ENCODE peak calls at places on chromosome 16, in seven cellular contexts. D, C, Q, B, T, U and R are unnamed samples.

GRCh38 chr16:50001144-50001543 is 23.9 kb upstream of the CNEP1R1 start:
- DNase-seq in D (no peak), C (no peak), Q (no peak), B (no peak), T (no peak), U (no peak), R (no peak)

GRCh38 chr16:19882186-19882585 is 2.5 kb downstream of the GPRC5B start:
- DNase-seq in D (no peak), C (no peak), Q (no peak), B (no peak), T (no peak), U (no peak), R (no peak)

GRCh38 chr16:86844691-86845090 is 266.3 kb downstream of the FOXL1 start:
- DNase-seq in D (no peak), C (peak; percentile 27), Q (peak; percentile 51), B (no peak), T (no peak), U (no peak), R (no peak)

GRCh38 chr16:72255785-72256184 is 83.8 kb upstream of the PMFBP1 start:
- DNase-seq in D (no peak), C (no peak), Q (no peak), B (no peak), T (no peak), U (no peak), R (no peak)

GRCh38 chr16:85492617-85492957 is 120.5 kb upstream of the GSE1 start:
- DNase-seq in D (no peak), C (no peak), Q (no peak), B (no peak), T (no peak), U (no peak), R (no peak)

GRCh38 chr16:51408357-51408756 is 257.3 kb upstream of the SALL1 start:
- DNase-seq in D (no peak), C (no peak), Q (no peak), B (no peak), T (no peak), U (no peak), R (no peak)

GRCh38 chr16:9404811-9405210 is 313.4 kb downstream of the HAPSTR1 start:
- DNase-seq in D (no peak), C (no peak), Q (no peak), B (no peak), T (no peak), U (no peak), R (no peak)

GRCh38 chr16:54928421-54929089 is 2.1 kb upstream of the IRX5 start:
- DNase-seq in D (peak; percentile 66), C (peak; percentile 77), Q (peak; percentile 89), B (peak; percentile 84), T (peak; percentile 61), U (peak; percentile 80), R (peak; percentile 62)

GRCh38 chr16:16004314-16004749 is 54.9 kb downstream of the ABCC1 start:
- DNase-seq in D (no peak), C (no peak), Q (no peak), B (no peak), T (no peak), U (no peak), R (no peak)

GRCh38 chr16:68289621-68290329 is 21.0 kb downstream of the SLC7A6OS start:
- DNase-seq in D (no peak), C (no peak), Q (peak; percentile 88), B (no peak), T (no peak), U (no peak), R (no peak)

GRCh38 chr16:65118866-65119265 is 3.0 kb downstream of the CDH11 start:
- DNase-seq in D (no peak), C (no peak), Q (no peak), B (no peak), T (no peak), U (no peak), R (no peak)

GRCh38 chr16:24701521-24701951 is 27.9 kb upstream of the TNRC6A start:
- DNase-seq in D (no peak), C (no peak), Q (no peak), B (no peak), T (peak; percentile 49), U (no peak), R (no peak)

GRCh38 chr16:14405611-14406537 is 224.2 kb downstream of the PARN start:
- DNase-seq in D (peak; percentile 64), C (peak; percentile 33), Q (no peak), B (peak; percentile 66), T (peak; percentile 78), U (peak; percentile 19), R (peak; percentile 66)

GRCh38 chr16:4682616-4683254 is 10.6 kb upstream of the NUDT16L1 start:
- DNase-seq in D (peak; percentile 58), C (peak; percentile 79), Q (peak; percentile 87), B (peak; percentile 77), T (peak; percentile 81), U (peak; percentile 18), R (no peak)

GRCh38 chr16:17448640-17449638 is 21.8 kb downstream of the XYLT1 start:
- DNase-seq in D (peak; percentile 69), C (no peak), Q (peak; percentile 93), B (no peak), T (no peak), U (peak; percentile 47), R (no peak)

GRCh38 chr16:73020409-73020884 is 27.5 kb downstream of the ZFHX3 start:
- DNase-seq in D (peak; percentile 68), C (peak; percentile 90), Q (no peak), B (peak; percentile 95), T (peak; percentile 89), U (peak; percentile 72), R (no peak)

GRCh38 chr16:83606486-83607030 is 201.2 kb upstream of the HSBP1 start:
- DNase-seq in D (no peak), C (no peak), Q (no peak), B (no peak), T (no peak), U (no peak), R (no peak)

GRCh38 chr16:86087561-86088230 is 188.7 kb downstream of the IRF8 start:
- DNase-seq in D (no peak), C (no peak), Q (peak; percentile 58), B (peak; percentile 8), T (no peak), U (no peak), R (no peak)

GRCh38 chr16:3131755-3132377 is 3.0 kb upstream of the ZNF213 start:
- DNase-seq in D (no peak), C (peak; percentile 48), Q (no peak), B (peak; percentile 59), T (peak; percentile 57), U (no peak), R (peak; percentile 55)

GRCh38 chr16:14011006-14011405 is 60.1 kb upstream of the MRTFB start:
- DNase-seq in D (no peak), C (no peak), Q (no peak), B (no peak), T (no peak), U (no peak), R (no peak)

GRCh38 chr16:51431517-51432241 is 280.6 kb upstream of the SALL1 start:
- DNase-seq in D (no peak), C (no peak), Q (no peak), B (no peak), T (no peak), U (no peak), R (no peak)

GRCh38 chr16:84967828-84968227 is 43.5 kb downstream of the ZDHHC7 start:
- DNase-seq in D (no peak), C (no peak), Q (no peak), B (peak; percentile 25), T (no peak), U (no peak), R (no peak)

GRCh38 chr16:71537643-71538042 is 11.4 kb downstream of the CHST4 start:
- DNase-seq in D (no peak), C (no peak), Q (no peak), B (no peak), T (peak; percentile 69), U (no peak), R (peak; percentile 58)

GRCh38 chr16:68698091-68698490 is 39.0 kb upstream of the CDH1 start:
- DNase-seq in D (no peak), C (no peak), Q (no peak), B (no peak), T (no peak), U (no peak), R (peak; percentile 44)

GRCh38 chr16:46620265-46621005 is 744 bp downstream of the SHCBP1 start:
- DNase-seq in D (no peak), C (no peak), Q (no peak), B (no peak), T (no peak), U (no peak), R (no peak)

GRCh38 chr16:67780847-67781547 is 25.4 kb downstream of the RANBP10 start:
- DNase-seq in D (no peak), C (peak; percentile 44), Q (no peak), B (no peak), T (no peak), U (no peak), R (no peak)

DNA sequence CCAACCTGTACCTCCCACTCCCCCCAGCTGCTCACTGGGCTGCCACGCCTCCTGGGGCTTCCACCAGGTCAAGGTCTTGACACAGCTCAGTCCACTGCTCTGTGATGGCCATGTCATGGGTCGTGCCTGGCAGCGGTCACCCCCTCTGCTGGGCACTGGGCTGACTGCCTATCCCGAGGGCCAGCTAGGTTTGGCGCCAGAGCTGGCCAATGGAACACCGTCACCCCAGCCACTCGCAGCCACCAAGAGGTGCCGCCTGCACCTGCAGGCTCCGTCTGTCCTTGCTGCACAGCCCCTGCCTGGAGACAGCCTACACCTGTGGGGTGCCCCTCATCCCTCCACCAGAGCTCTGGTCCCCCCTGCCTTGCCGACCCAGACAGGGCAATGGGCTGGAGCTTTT is 4.5 kb upstream of the RAB40C start:
- DNase-seq in D (no peak), C (peak; percentile 67), Q (peak; percentile 78), B (peak; percentile 91), T (peak; percentile 82), U (peak; percentile 23), R (no peak)
- TF ChIP-seq CTCF in D (no peak), C (no peak), Q (no peak), B (no peak), T (no peak), U (no peak), R (no peak)

GRCh38 chr16:12024429-12024828 is 47.9 kb downstream of the SNX29 start:
- DNase-seq in D (no peak), C (peak; percentile 56), Q (no peak), B (no peak), T (no peak), U (no peak), R (no peak)
- H3K4me1 ChIP-seq in D (no peaks in the 10 kb centered on the region), C (peaks cover 12% of the 10 kb centered on the region), Q (no peaks in the 10 kb centered on the region), B (no peaks in the 10 kb centered on the region), T (no peaks in the 10 kb centered on the region), U (no peaks in the 10 kb centered on the region), R (no peaks in the 10 kb centered on the region)

GRCh38 chr16:1615761-1616160 is 3.6 kb downstream of the CRAMP1 start:
- DNase-seq in D (no peak), C (no peak), Q (no peak), B (no peak), T (no peak), U (no peak), R (no peak)
- H3K4me3 ChIP-seq in D (no peak overlapping the region), C (no peak overlapping the region), Q (no peak overlapping the region), B (no peak overlapping the region), T (no peak overlapping the region), U (peak overlapping the region; percentile 94), R (no peak overlapping the region)

GRCh38 chr16:88593489-88593888 is 23.3 kb downstream of the ZC3H18 start:
- DNase-seq in D (no peak), C (no peak), Q (no peak), B (no peak), T (no peak), U (peak; percentile 42), R (no peak)
- TF ChIP-seq CTCF in D (no peak), C (no peak), Q (no peak), B (no peak), T (no peak), U (peak; percentile 32), R (no peak)

GRCh38 chr16:81485824-81486554 is 41.4 kb downstream of the CMIP start:
- DNase-seq in D (no peak), C (no peak), Q (no peak), B (no peak), T (no peak), U (no peak), R (no peak)
- H3K4me1 ChIP-seq in D (peaks cover 35% of the 10 kb centered on the region), C (peaks cover 66% of the 10 kb centered on the region), Q (peaks cover 50% of the 10 kb centered on the region), B (no peaks in the 10 kb centered on the region), T (no peaks in the 10 kb centered on the region), U (peaks cover 54% of the 10 kb centered on the region), R (no peaks in the 10 kb centered on the region)